ENCODE peak calls at places on chromosomes 13 and 19, in ten cellular contexts. M, E, G, R, O, V, A, Y, Z and U are unnamed samples.

GRCh38 chr19:48480476-48481190 is 11.5 kb downstream of the CYTH2 start:
- DNase-seq in M (no peak), E (no peak), G (peak), R (no peak), O (no peak), V (no peak), A (peak), Y (peak), Z (no peak), U (no peak)

GRCh38 chr19:51552996-51553725 is 17.9 kb upstream of the ZNF175 start:
- DNase-seq in M (peak), E (no peak), G (peak), R (peak), O (peak), V (peak), A (no peak), Y (no peak), Z (peak), U (no peak)

GRCh38 chr19:41225238-41226052 is 6.4 kb downstream of the AXL start:
- DNase-seq in M (peak), E (peak), G (peak), R (peak), O (peak), V (peak), A (peak), Y (no peak), Z (no peak), U (no peak)

GRCh38 chr19:47686679-47687450 is 26.4 kb upstream of the EHD2 start:
- DNase-seq in M (no peak), E (no peak), G (no peak), R (no peak), O (no peak), V (no peak), A (no peak), Y (no peak), Z (no peak), U (no peak)

GRCh38 chr13:109331898-109332297 is 454.5 kb downstream of the IRS2 start:
- DNase-seq in M (peak), E (peak), G (peak), R (no peak), O (no peak), V (peak), A (no peak), Y (no peak), Z (no peak), U (peak)

GRCh38 chr13:94157705-94158218 is 321.7 kb downstream of the DCT start:
- DNase-seq in M (peak), E (no peak), G (peak), R (no peak), O (peak), V (no peak), A (no peak), Y (no peak), Z (no peak), U (no peak)

GRCh38 chr13:78192721-78193120 is 274.1 kb upstream of the EDNRB start:
- DNase-seq in M (peak), E (peak), G (peak), R (no peak), O (no peak), V (peak), A (no peak), Y (no peak), Z (no peak), U (no peak)

GRCh38 chr19:56350416-56351045 is 35.9 kb upstream of the ZSCAN5A start:
- DNase-seq in M (peak), E (no peak), G (peak), R (peak), O (peak), V (peak), A (peak), Y (no peak), Z (peak), U (peak)

GRCh38 chr13:34458756-34459462 is 483.2 kb upstream of the NBEA start:
- DNase-seq in M (no peak), E (no peak), G (peak), R (no peak), O (peak), V (no peak), A (no peak), Y (no peak), Z (no peak), U (no peak)

GRCh38 chr19:11422163-11423068 is 3.3 kb upstream of the RGL3 start:
- DNase-seq in M (peak), E (no peak), G (peak), R (no peak), O (no peak), V (peak), A (peak), Y (peak), Z (peak), U (peak)

GRCh38 chr13:102517959-102518358 is 78.8 kb upstream of the TPP2 start:
- DNase-seq in M (no peak), E (no peak), G (no peak), R (no peak), O (no peak), V (peak), A (no peak), Y (no peak), Z (no peak), U (no peak)

GRCh38 chr19:38009650-38010229 is 102.7 kb downstream of the SIPA1L3 start:
- DNase-seq in M (no peak), E (no peak), G (no peak), R (no peak), O (no peak), V (no peak), A (no peak), Y (no peak), Z (no peak), U (no peak)

GRCh38 chr13:20685042-20685441 is 18.5 kb upstream of the IL17D start:
- DNase-seq in M (no peak), E (no peak), G (no peak), R (no peak), O (no peak), V (no peak), A (no peak), Y (no peak), Z (no peak), U (no peak)

GRCh38 chr13:35744566-35745203 is 268.2 kb upstream of the MAB21L1 start:
- DNase-seq in M (peak), E (no peak), G (no peak), R (no peak), O (no peak), V (no peak), A (no peak), Y (peak), Z (no peak), U (no peak)

GRCh38 chr19:48244289-48244688 is 11.4 kb downstream of the CARD8 start:
- DNase-seq in M (peak), E (no peak), G (no peak), R (no peak), O (no peak), V (no peak), A (peak), Y (no peak), Z (no peak), U (no peak)

GRCh38 chr19:30710721-30711120 is 338.5 kb downstream of the ZNF536 start:
- DNase-seq in M (no peak), E (no peak), G (no peak), R (no peak), O (no peak), V (no peak), A (no peak), Y (no peak), Z (no peak), U (no peak)

GRCh38 chr19:54469496-54469934 is 3.6 kb downstream of the CDC42EP5 start:
- DNase-seq in M (no peak), E (no peak), G (no peak), R (no peak), O (no peak), V (peak), A (no peak), Y (no peak), Z (no peak), U (no peak)

GRCh38 chr13:27808866-27809546 is 16.7 kb downstream of the GSX1 start:
- DNase-seq in M (no peak), E (no peak), G (no peak), R (no peak), O (peak), V (peak), A (no peak), Y (no peak), Z (no peak), U (no peak)

GRCh38 chr13:50309200-50309848 is 294.1 kb downstream of the KCNRG start:
- DNase-seq in M (no peak), E (no peak), G (no peak), R (no peak), O (no peak), V (no peak), A (no peak), Y (no peak), Z (no peak), U (no peak)

GRCh38 chr19:45901912-45902650 is at the start of gene MYPOP:
- DNase-seq in M (no peak), E (no peak), G (no peak), R (no peak), O (no peak), V (no peak), A (no peak), Y (no peak), Z (peak), U (no peak)

GRCh38 chr13:107271226-107271625 is 703.3 kb upstream of the ARGLU1 start:
- DNase-seq in M (peak), E (no peak), G (no peak), R (no peak), O (peak), V (peak), A (no peak), Y (peak), Z (no peak), U (no peak)

GRCh38 chr13:30739646-30740642 is 4.6 kb downstream of the ALOX5AP start:
- DNase-seq in M (peak), E (peak), G (peak), R (no peak), O (peak), V (peak), A (peak), Y (no peak), Z (no peak), U (no peak)

GRCh38 chr13:25118371-25118770 is 22.4 kb downstream of the PABPC3 start:
- DNase-seq in M (no peak), E (no peak), G (no peak), R (no peak), O (no peak), V (peak), A (no peak), Y (no peak), Z (no peak), U (no peak)

GRCh38 chr13:29654807-29655547 is 59.5 kb upstream of the SLC7A1 start:
- DNase-seq in M (peak), E (peak), G (peak), R (no peak), O (peak), V (peak), A (no peak), Y (no peak), Z (no peak), U (no peak)

GRCh38 chr13:33392794-33393371 is 107.3 kb upstream of the STARD13 start:
- DNase-seq in M (no peak), E (no peak), G (no peak), R (no peak), O (no peak), V (peak), A (no peak), Y (no peak), Z (no peak), U (no peak)

GRCh38 chr13:97114696-97115095 is 107.4 kb upstream of the MBNL2 start:
- DNase-seq in M (no peak), E (no peak), G (no peak), R (no peak), O (no peak), V (no peak), A (no peak), Y (no peak), Z (no peak), U (no peak)

GRCh38 chr13:100274942-100275506 is 186.1 kb downstream of the PCCA start:
- DNase-seq in M (no peak), E (no peak), G (no peak), R (peak), O (no peak), V (peak), A (no peak), Y (no peak), Z (no peak), U (no peak)

GRCh38 chr13:31908696-31909386 is 122.7 kb upstream of the FRY start:
- DNase-seq in M (no peak), E (peak), G (peak), R (no peak), O (no peak), V (no peak), A (no peak), Y (no peak), Z (no peak), U (no peak)

GRCh38 chr19:32138416-32138815 is 207.0 kb upstream of the ZNF507 start:
- DNase-seq in M (no peak), E (no peak), G (no peak), R (no peak), O (no peak), V (no peak), A (no peak), Y (no peak), Z (no peak), U (no peak)